ENCODE peak calls at places on chromosomes 16 and 17, in six cellular contexts. One of them, this sample, is unnamed.

GRCh38 chr16:50067290-50067853 is 1.6 kb downstream of the HEATR3 start:
- DNase-seq in CD4-positive, alpha-beta T cell: no peak
- DNase-seq in IMR-90: peak; percentile 74
- DNase-seq in upper lobe of left lung: no peak
- DNase-seq in brain microvascular endothelial cell: peak; percentile 60
- DNase-seq in cardiac muscle cell: peak; percentile 51
- DNase-seq in this sample: peak; percentile 24

GRCh38 chr17:76381633-76382304 is 2.6 kb upstream of the SPHK1 start:
- DNase-seq in CD4-positive, alpha-beta T cell: no peak
- DNase-seq in IMR-90: peak; percentile 49
- DNase-seq in upper lobe of left lung: no peak
- DNase-seq in brain microvascular endothelial cell: no peak
- DNase-seq in cardiac muscle cell: no peak
- DNase-seq in this sample: no peak

GRCh38 chr16:17339764-17340541 is 130.8 kb downstream of the XYLT1 start:
- DNase-seq in CD4-positive, alpha-beta T cell: no peak
- DNase-seq in IMR-90: peak; percentile 46
- DNase-seq in upper lobe of left lung: no peak
- DNase-seq in brain microvascular endothelial cell: no peak
- DNase-seq in cardiac muscle cell: peak; percentile 22
- DNase-seq in this sample: no peak

GRCh38 chr16:46976550-46976949 is 3.1 kb upstream of the DNAJA2 start:
- DNase-seq in CD4-positive, alpha-beta T cell: no peak
- DNase-seq in IMR-90: no peak
- DNase-seq in upper lobe of left lung: no peak
- DNase-seq in brain microvascular endothelial cell: no peak
- DNase-seq in cardiac muscle cell: no peak
- DNase-seq in this sample: peak; percentile 23

GRCh38 chr16:2292221-2292620 is 24.3 kb upstream of the RNPS1 start:
- DNase-seq in CD4-positive, alpha-beta T cell: no peak
- DNase-seq in IMR-90: no peak
- DNase-seq in upper lobe of left lung: no peak
- DNase-seq in brain microvascular endothelial cell: no peak
- DNase-seq in cardiac muscle cell: no peak
- DNase-seq in this sample: no peak

GRCh38 chr17:57622886-57623433 is 122.1 kb downstream of the CCDC182 start:
- DNase-seq in CD4-positive, alpha-beta T cell: no peak
- DNase-seq in IMR-90: peak; percentile 85
- DNase-seq in upper lobe of left lung: no peak
- DNase-seq in brain microvascular endothelial cell: peak; percentile 77
- DNase-seq in cardiac muscle cell: peak; percentile 55
- DNase-seq in this sample: no peak

GRCh38 chr17:44655983-44656700 is at the start of gene MEIOC:
- DNase-seq in CD4-positive, alpha-beta T cell: no peak
- DNase-seq in IMR-90: peak; percentile 6
- DNase-seq in upper lobe of left lung: peak; percentile 75
- DNase-seq in brain microvascular endothelial cell: peak; percentile 7
- DNase-seq in cardiac muscle cell: peak; percentile 48
- DNase-seq in this sample: no peak

GRCh38 chr17:30323262-30323894 is 10.5 kb downstream of the TMIGD1 start:
- DNase-seq in CD4-positive, alpha-beta T cell: peak; percentile 22
- DNase-seq in IMR-90: no peak
- DNase-seq in upper lobe of left lung: no peak
- DNase-seq in brain microvascular endothelial cell: no peak
- DNase-seq in cardiac muscle cell: no peak
- DNase-seq in this sample: no peak

GRCh38 chr16:3129137-3130131 is 5.4 kb upstream of the ZNF213 start:
- DNase-seq in CD4-positive, alpha-beta T cell: peak; percentile 74
- DNase-seq in IMR-90: peak; percentile 86
- DNase-seq in upper lobe of left lung: peak; percentile 85
- DNase-seq in brain microvascular endothelial cell: peak; percentile 66
- DNase-seq in cardiac muscle cell: peak; percentile 87
- DNase-seq in this sample: peak; percentile 85

GRCh38 chr16:53872248-53873221 is 168.6 kb downstream of the FTO start:
- DNase-seq in CD4-positive, alpha-beta T cell: no peak
- DNase-seq in IMR-90: peak; percentile 93
- DNase-seq in upper lobe of left lung: no peak
- DNase-seq in brain microvascular endothelial cell: peak; percentile 65
- DNase-seq in cardiac muscle cell: no peak
- DNase-seq in this sample: no peak

GRCh38 chr17:28812980-28813377 is 29.6 kb downstream of the FAM222B start:
- DNase-seq in CD4-positive, alpha-beta T cell: no peak
- DNase-seq in IMR-90: peak; percentile 71
- DNase-seq in upper lobe of left lung: no peak
- DNase-seq in brain microvascular endothelial cell: no peak
- DNase-seq in cardiac muscle cell: no peak
- DNase-seq in this sample: no peak

GRCh38 chr17:61444831-61445230 is 7.4 kb upstream of the TBX4 start:
- DNase-seq in CD4-positive, alpha-beta T cell: no peak
- DNase-seq in IMR-90: peak; percentile 79
- DNase-seq in upper lobe of left lung: no peak
- DNase-seq in brain microvascular endothelial cell: no peak
- DNase-seq in cardiac muscle cell: no peak
- DNase-seq in this sample: no peak

GRCh38 chr16:17125671-17126070 is 345.1 kb downstream of the XYLT1 start:
- DNase-seq in CD4-positive, alpha-beta T cell: no peak
- DNase-seq in IMR-90: peak; percentile 49
- DNase-seq in upper lobe of left lung: no peak
- DNase-seq in brain microvascular endothelial cell: no peak
- DNase-seq in cardiac muscle cell: no peak
- DNase-seq in this sample: no peak

GRCh38 chr17:50799582-50799981 is 32.3 kb upstream of the ANKRD40CL start:
- DNase-seq in CD4-positive, alpha-beta T cell: no peak
- DNase-seq in IMR-90: no peak
- DNase-seq in upper lobe of left lung: peak; percentile 59
- DNase-seq in brain microvascular endothelial cell: no peak
- DNase-seq in cardiac muscle cell: peak; percentile 64
- DNase-seq in this sample: no peak

GRCh38 chr16:4320571-4321137 is 4.8 kb downstream of the GLIS2 start:
- DNase-seq in CD4-positive, alpha-beta T cell: no peak
- DNase-seq in IMR-90: no peak
- DNase-seq in upper lobe of left lung: peak; percentile 68
- DNase-seq in brain microvascular endothelial cell: no peak
- DNase-seq in cardiac muscle cell: no peak
- DNase-seq in this sample: no peak

GRCh38 chr17:18246880-18247612 is 11.5 kb downstream of the FLII start:
- DNase-seq in CD4-positive, alpha-beta T cell: no peak
- DNase-seq in IMR-90: peak; percentile 8
- DNase-seq in upper lobe of left lung: peak; percentile 91
- DNase-seq in brain microvascular endothelial cell: no peak
- DNase-seq in cardiac muscle cell: peak; percentile 66
- DNase-seq in this sample: peak; percentile 95

GRCh38 chr17:36755586-36755985 is 154.2 kb downstream of the MRM1 start:
- DNase-seq in CD4-positive, alpha-beta T cell: peak; percentile 11
- DNase-seq in IMR-90: no peak
- DNase-seq in upper lobe of left lung: no peak
- DNase-seq in brain microvascular endothelial cell: no peak
- DNase-seq in cardiac muscle cell: peak; percentile 36
- DNase-seq in this sample: peak; percentile 74

GRCh38 chr17:1941241-1942065 is 83.7 kb downstream of the RTN4RL1 start:
- DNase-seq in CD4-positive, alpha-beta T cell: no peak
- DNase-seq in IMR-90: no peak
- DNase-seq in upper lobe of left lung: no peak
- DNase-seq in brain microvascular endothelial cell: no peak
- DNase-seq in cardiac muscle cell: no peak
- DNase-seq in this sample: no peak

GRCh38 chr17:48729335-48730239 is 1.0 kb upstream of the HOXB13 start:
- DNase-seq in CD4-positive, alpha-beta T cell: no peak
- DNase-seq in IMR-90: no peak
- DNase-seq in upper lobe of left lung: no peak
- DNase-seq in brain microvascular endothelial cell: no peak
- DNase-seq in cardiac muscle cell: no peak
- DNase-seq in this sample: peak; percentile 59
- H3K27ac ChIP-seq in CD4-positive, alpha-beta T cell: no peak overlapping the region
- H3K27ac ChIP-seq in IMR-90: no peak overlapping the region
- H3K27ac ChIP-seq in upper lobe of left lung: no peak overlapping the region
- H3K27ac ChIP-seq in brain microvascular endothelial cell: no peak overlapping the region
- H3K27ac ChIP-seq in cardiac muscle cell: no peak overlapping the region
- H3K27ac ChIP-seq in this sample: peak overlapping the region; percentile 85

GRCh38 chr16:86322840-86323239 is 187.5 kb upstream of the FOXF1 start:
- DNase-seq in CD4-positive, alpha-beta T cell: no peak
- DNase-seq in IMR-90: no peak
- DNase-seq in upper lobe of left lung: no peak
- DNase-seq in brain microvascular endothelial cell: no peak
- DNase-seq in cardiac muscle cell: no peak
- DNase-seq in this sample: no peak

GRCh38 chr16:86324320-86324719 is 186.0 kb upstream of the FOXF1 start:
- DNase-seq in CD4-positive, alpha-beta T cell: no peak
- DNase-seq in IMR-90: no peak
- DNase-seq in upper lobe of left lung: peak; percentile 73
- DNase-seq in brain microvascular endothelial cell: no peak
- DNase-seq in cardiac muscle cell: no peak
- DNase-seq in this sample: no peak

GRCh38 chr16:86319871-86320270 is 190.5 kb upstream of the FOXF1 start:
- DNase-seq in CD4-positive, alpha-beta T cell: no peak
- DNase-seq in IMR-90: peak; percentile 38
- DNase-seq in upper lobe of left lung: no peak
- DNase-seq in brain microvascular endothelial cell: no peak
- DNase-seq in cardiac muscle cell: no peak
- DNase-seq in this sample: no peak

GRCh38 chr16:86322283-86322682 is 188.0 kb upstream of the FOXF1 start:
- DNase-seq in CD4-positive, alpha-beta T cell: no peak
- DNase-seq in IMR-90: no peak
- DNase-seq in upper lobe of left lung: no peak
- DNase-seq in brain microvascular endothelial cell: no peak
- DNase-seq in cardiac muscle cell: no peak
- DNase-seq in this sample: no peak

DNA sequence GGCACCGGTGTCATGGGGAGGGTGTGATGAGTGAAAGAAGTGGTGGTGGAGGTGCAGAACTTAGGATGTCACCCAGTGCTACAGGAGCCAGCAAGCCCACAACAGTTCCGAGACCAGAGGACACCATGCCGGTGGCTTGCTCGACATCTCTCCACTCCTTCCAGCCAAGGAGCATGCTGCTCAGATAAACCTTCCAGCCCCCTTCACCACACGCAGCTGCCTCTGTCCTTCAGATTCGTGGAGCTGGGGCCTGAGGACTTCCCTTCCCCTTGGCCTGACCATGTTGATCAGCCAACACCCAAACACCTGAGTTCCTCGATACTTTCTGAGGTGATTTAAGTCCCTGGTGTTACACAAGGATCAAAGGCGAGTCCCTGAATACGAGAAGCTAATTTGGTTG is 188.8 kb upstream of the FOXF1 start:
- DNase-seq in CD4-positive, alpha-beta T cell: no peak
- DNase-seq in IMR-90: no peak
- DNase-seq in upper lobe of left lung: no peak
- DNase-seq in brain microvascular endothelial cell: no peak
- DNase-seq in cardiac muscle cell: no peak
- DNase-seq in this sample: no peak
- H3K27ac ChIP-seq in CD4-positive, alpha-beta T cell: no peak overlapping the region
- H3K27ac ChIP-seq in IMR-90: no peak overlapping the region
- H3K27ac ChIP-seq in upper lobe of left lung: no peak overlapping the region
- H3K27ac ChIP-seq in brain microvascular endothelial cell: no peak overlapping the region
- H3K27ac ChIP-seq in cardiac muscle cell: no peak overlapping the region
- H3K27ac ChIP-seq in this sample: no peak overlapping the region

GRCh38 chr17:8087075-8087941 is at the start of gene ALOX12B:
- DNase-seq in CD4-positive, alpha-beta T cell: no peak
- DNase-seq in IMR-90: no peak
- DNase-seq in upper lobe of left lung: peak; percentile 73
- DNase-seq in brain microvascular endothelial cell: no peak
- DNase-seq in cardiac muscle cell: no peak
- DNase-seq in this sample: no peak
- H3K27ac ChIP-seq in CD4-positive, alpha-beta T cell: no peak within 1 kb of the TSS
- H3K27ac ChIP-seq in IMR-90: no peak within 1 kb of the TSS
- H3K27ac ChIP-seq in upper lobe of left lung: no peak within 1 kb of the TSS
- H3K27ac ChIP-seq in brain microvascular endothelial cell: no peak within 1 kb of the TSS
- H3K27ac ChIP-seq in cardiac muscle cell: no peak within 1 kb of the TSS
- H3K27ac ChIP-seq in this sample: no peak within 1 kb of the TSS

GRCh38 chr16:51326131-51326856 is 175.2 kb upstream of the SALL1 start:
- DNase-seq in CD4-positive, alpha-beta T cell: no peak
- DNase-seq in IMR-90: peak; percentile 87
- DNase-seq in upper lobe of left lung: no peak
- DNase-seq in brain microvascular endothelial cell: peak; percentile 74
- DNase-seq in cardiac muscle cell: no peak
- DNase-seq in this sample: no peak
- H3K27ac ChIP-seq in CD4-positive, alpha-beta T cell: no peak overlapping the region
- H3K27ac ChIP-seq in IMR-90: no peak overlapping the region
- H3K27ac ChIP-seq in upper lobe of left lung: no peak overlapping the region
- H3K27ac ChIP-seq in brain microvascular endothelial cell: no peak overlapping the region
- H3K27ac ChIP-seq in cardiac muscle cell: no peak overlapping the region
- H3K27ac ChIP-seq in this sample: no peak overlapping the region

GRCh38 chr16:28925386-28926228 is 569 bp upstream of the RABEP2 start:
- DNase-seq in CD4-positive, alpha-beta T cell: peak; percentile 69
- DNase-seq in IMR-90: peak; percentile 68
- DNase-seq in upper lobe of left lung: no peak
- DNase-seq in brain microvascular endothelial cell: peak; percentile 59
- DNase-seq in cardiac muscle cell: peak; percentile 87
- DNase-seq in this sample: peak; percentile 82

GRCh38 chr16:28924762-28925385 is at the start of gene RABEP2:
- DNase-seq in CD4-positive, alpha-beta T cell: peak; percentile 97
- DNase-seq in IMR-90: peak; percentile 78
- DNase-seq in upper lobe of left lung: peak; percentile 98
- DNase-seq in brain microvascular endothelial cell: peak; percentile 77
- DNase-seq in cardiac muscle cell: peak; percentile 94
- DNase-seq in this sample: peak; percentile 98

GRCh38 chr16:28924399-28924761 is 658 bp downstream of the RABEP2 start:
- DNase-seq in CD4-positive, alpha-beta T cell: no peak
- DNase-seq in IMR-90: no peak
- DNase-seq in upper lobe of left lung: no peak
- DNase-seq in brain microvascular endothelial cell: no peak
- DNase-seq in cardiac muscle cell: no peak
- DNase-seq in this sample: no peak

GRCh38 chr16:28923231-28923587 is 1.8 kb downstream of the RABEP2 start:
- DNase-seq in CD4-positive, alpha-beta T cell: no peak
- DNase-seq in IMR-90: no peak
- DNase-seq in upper lobe of left lung: no peak
- DNase-seq in brain microvascular endothelial cell: no peak
- DNase-seq in cardiac muscle cell: no peak
- DNase-seq in this sample: no peak

GRCh38 chr16:28923652-28924398 is 1.2 kb downstream of the RABEP2 start:
- DNase-seq in CD4-positive, alpha-beta T cell: no peak
- DNase-seq in IMR-90: no peak
- DNase-seq in upper lobe of left lung: no peak
- DNase-seq in brain microvascular endothelial cell: no peak
- DNase-seq in cardiac muscle cell: peak; percentile 34
- DNase-seq in this sample: peak; percentile 63
- H3K27ac ChIP-seq in CD4-positive, alpha-beta T cell: peak overlapping the region; percentile 93
- H3K27ac ChIP-seq in IMR-90: no peak overlapping the region
- H3K27ac ChIP-seq in upper lobe of left lung: peak overlapping the region; percentile 98
- H3K27ac ChIP-seq in brain microvascular endothelial cell: no peak overlapping the region
- H3K27ac ChIP-seq in cardiac muscle cell: peak overlapping the region; percentile 79
- H3K27ac ChIP-seq in this sample: peak overlapping the region; percentile 99

DNA sequence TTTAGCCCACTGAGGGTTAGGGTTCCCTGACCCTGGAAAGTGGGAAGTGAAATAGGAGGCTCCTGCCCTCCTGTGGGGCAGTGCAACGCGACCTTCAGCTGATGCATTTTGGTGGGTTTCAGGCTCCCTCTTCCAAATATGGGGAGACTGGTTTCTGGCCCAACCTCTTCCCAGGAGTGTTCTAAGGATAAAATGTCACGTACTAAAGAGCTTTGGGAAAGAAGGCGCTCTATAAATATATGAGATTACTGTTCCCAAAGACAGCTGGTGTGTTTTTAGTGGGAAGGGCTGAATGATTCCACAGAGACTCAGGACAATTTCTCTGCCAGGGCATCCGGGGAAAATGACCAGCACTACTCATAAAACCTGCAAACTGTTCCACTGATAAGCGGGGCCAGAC is 9.8 kb downstream of the SLC35B1 start:
- DNase-seq in CD4-positive, alpha-beta T cell: no peak
- DNase-seq in IMR-90: no peak
- DNase-seq in upper lobe of left lung: no peak
- DNase-seq in brain microvascular endothelial cell: no peak
- DNase-seq in cardiac muscle cell: no peak
- DNase-seq in this sample: no peak
- H3K27ac ChIP-seq in CD4-positive, alpha-beta T cell: no peak overlapping the region
- H3K27ac ChIP-seq in IMR-90: no peak overlapping the region
- H3K27ac ChIP-seq in upper lobe of left lung: no peak overlapping the region
- H3K27ac ChIP-seq in brain microvascular endothelial cell: no peak overlapping the region
- H3K27ac ChIP-seq in cardiac muscle cell: no peak overlapping the region
- H3K27ac ChIP-seq in this sample: no peak overlapping the region

This sample was measured in colonic mucosa.